ENCODE peak calls at places on chromosomes 7 and 10, in five cellular contexts. U, M, N, Z and O are unnamed samples.

GRCh38 chr10:31630866-31631567 is 297.6 kb downstream of the ARHGAP12 start:
- DNase-seq in M (no peak), N (no peak), U (no peak), Z (no peak), O (no peak)

GRCh38 chr10:71312840-71313789 is 5.9 kb upstream of the SLC29A3 start:
- DNase-seq in U (peak), M (no peak), Z (no peak), N (peak), O (peak)

GRCh38 chr7:130273863-130274262 is 7.2 kb downstream of the CPA2 start:
- DNase-seq in N (no peak), Z (no peak), U (peak), M (no peak), O (no peak)

GRCh38 chr10:88027570-88027969 is 164.1 kb downstream of the PTEN start:
- DNase-seq in U (no peak), M (no peak), N (no peak), Z (no peak), O (peak)

GRCh38 chr10:69709366-69709941 is 79.4 kb downstream of the FAM241B start:
- DNase-seq in Z (no peak), N (no peak), U (no peak), M (no peak), O (no peak)

GRCh38 chr10:60114765-60115586 is 208.6 kb upstream of the CCDC6 start:
- DNase-seq in N (no peak), M (peak), U (peak), Z (peak), O (no peak)

GRCh38 chr10:63711361-63711760 is 190.2 kb downstream of the REEP3 start:
- DNase-seq in U (no peak), N (no peak), M (peak), Z (no peak), O (no peak)

GRCh38 chr10:5396545-5396944 is 8.1 kb downstream of the TUBAL3 start:
- DNase-seq in M (no peak), N (no peak), Z (no peak), U (no peak), O (no peak)

GRCh38 chr10:90751107-90751997 is 106.5 kb downstream of the HTR7 start:
- DNase-seq in Z (peak), M (peak), N (no peak), U (peak), O (peak)

GRCh38 chr7:125358551-125359167 is 429.0 kb upstream of the POT1 start:
- DNase-seq in M (no peak), Z (no peak), U (no peak), N (no peak), O (no peak)

GRCh38 chr10:47264797-47265281 is 35.2 kb upstream of the GDF10 start:
- DNase-seq in U (no peak), M (no peak), Z (no peak), N (peak), O (peak)

GRCh38 chr10:7084255-7085005 is 326.4 kb downstream of the SFMBT2 start:
- DNase-seq in M (peak), N (no peak), U (no peak), Z (no peak), O (no peak)

GRCh38 chr10:87861566-87861952 is 1.8 kb downstream of the KLLN start:
- DNase-seq in N (peak), U (peak), Z (peak), M (peak), O (peak)

GRCh38 chr10:110040108-110040507 is 32.3 kb downstream of the ADD3 start:
- DNase-seq in Z (no peak), N (no peak), U (no peak), M (no peak), O (no peak)

GRCh38 chr7:68587599-68587998 is 1010.7 kb upstream of the AUTS2 start:
- DNase-seq in N (no peak), M (no peak), Z (no peak), U (no peak), O (no peak)

GRCh38 chr10:122468220-122468922 is 7.0 kb downstream of the HTRA1 start:
- DNase-seq in M (no peak), U (no peak), Z (no peak), N (no peak), O (no peak)

GRCh38 chr7:26166681-26167266 is 14.8 kb downstream of the NFE2L3 start:
- DNase-seq in U (no peak), N (no peak), Z (no peak), M (no peak), O (no peak)

GRCh38 chr7:43761919-43762318 is 3.4 kb downstream of the BLVRA start:
- DNase-seq in Z (peak), N (no peak), M (peak), U (peak), O (no peak)

GRCh38 chr7:73847941-73848723 is 5.8 kb upstream of the METTL27 start:
- DNase-seq in N (no peak), Z (peak), M (no peak), U (no peak), O (no peak)

GRCh38 chr7:79241288-79242055 is 212.0 kb downstream of the MAGI2 start:
- DNase-seq in N (no peak), M (no peak), U (no peak), Z (peak), O (no peak)

GRCh38 chr10:123991622-123992570 is 100.3 kb upstream of the CPXM2 start:
- DNase-seq in N (peak), M (no peak), U (no peak), Z (no peak), O (no peak)

GRCh38 chr7:151089893-151090730 is 3.8 kb downstream of the AGAP3 start:
- DNase-seq in Z (no peak), M (no peak), U (no peak), N (no peak), O (no peak)

GRCh38 chr10:91520657-91521056 is 110.5 kb downstream of the HECTD2 start:
- DNase-seq in M (no peak), U (peak), Z (peak), N (no peak), O (no peak)

GRCh38 chr7:75599244-75599771 is 107.2 kb downstream of the SPDYE5 start:
- DNase-seq in Z (no peak), N (no peak), M (no peak), U (no peak), O (no peak)

GRCh38 chr10:77620731-77621130 is 16.9 kb downstream of the KCNMA1 start:
- DNase-seq in Z (no peak), N (no peak), M (no peak), U (no peak), O (no peak)

GRCh38 chr7:130721486-130722277 is 12.3 kb downstream of the KLF14 start:
- DNase-seq in U (peak), M (peak), N (no peak), Z (peak), O (peak)

GRCh38 chr7:30164567-30164966 is 29.8 kb downstream of the MTURN start:
- DNase-seq in Z (peak), U (no peak), M (peak), N (no peak), O (no peak)

GRCh38 chr7:50953820-50954219 is 171.1 kb upstream of the GRB10 start:
- DNase-seq in M (peak), Z (peak), U (no peak), N (no peak), O (no peak)

GRCh38 chr10:80407836-80408197 is 534 bp upstream of the PRXL2A start:
- DNase-seq in N (no peak), Z (peak), M (no peak), U (peak), O (peak)

GRCh38 chr7:107879400-107880035 is 11.5 kb upstream of the DLD start:
- DNase-seq in N (no peak), M (peak), Z (peak), U (peak), O (peak)

GRCh38 chr10:98684019-98684899 is 237.5 kb upstream of the HPS1 start:
- DNase-seq in N (no peak), M (no peak), U (no peak), Z (no peak), O (no peak)

GRCh38 chr7:18177815-18178660 is 150.4 kb upstream of the PRPS1L1 start:
- DNase-seq in N (no peak), U (no peak), M (peak), Z (peak), O (no peak)

GRCh38 chr7:107528461-107528860 is 35.3 kb downstream of the COG5 start:
- DNase-seq in M (peak), U (no peak), Z (peak), N (no peak), O (no peak)